ENCODE peak calls at places on chromosomes 11 and 22, in five cellular contexts. J is GM12891, T is K562, Z is H1, F is GM12878. Y is an unnamed sample.

GRCh38 chr22:48811885-48812284 is 1015.8 kb downstream of the BRD1 start:
- DNase-seq in F (no peak), Z (no peak), T (no peak), J (no peak), Y (no peak)

GRCh38 chr11:119774180-119774763 is 45.3 kb upstream of the NECTIN1 start:
- DNase-seq in F (no peak), T (no peak), J (no peak), Z (no peak), Y (no peak)

GRCh38 chr22:41847300-41847699 is 14.4 kb downstream of the SREBF2 start:
- DNase-seq in Z (no peak), T (no peak), F (no peak), J (no peak), Y (no peak)

GRCh38 chr11:86741489-86742435 is 58.6 kb upstream of the PRSS23 start:
- DNase-seq in T (no peak), F (no peak), J (no peak), Z (no peak), Y (no peak)

GRCh38 chr11:18789942-18790341 is 1.7 kb downstream of the PTPN5 start:
- DNase-seq in F (no peak), J (no peak), Z (no peak), T (no peak), Y (no peak)

GRCh38 chr11:57310630-57311086 is 14.1 kb downstream of the TNKS1BP1 start:
- DNase-seq in T (no peak), F (no peak), J (no peak), Z (no peak), Y (no peak)

GRCh38 chr11:32149748-32150147 is 58.9 kb downstream of the RCN1 start:
- DNase-seq in J (no peak), F (no peak), Z (no peak), T (no peak), Y (no peak)

GRCh38 chr11:61056566-61056965 is 45.7 kb upstream of the CD5 start:
- DNase-seq in J (no peak), T (no peak), F (peak), Z (no peak), Y (no peak)

GRCh38 chr11:44589301-44589700 is 23.8 kb downstream of the CD82 start:
- DNase-seq in T (no peak), F (no peak), J (no peak), Z (no peak), Y (no peak)

GRCh38 chr11:47071871-47072270 is 104.8 kb downstream of the ARFGAP2 start:
- DNase-seq in F (no peak), Z (no peak), T (no peak), J (no peak), Y (no peak)

GRCh38 chr11:65555693-65556231 is 2.4 kb downstream of the LTBP3 start:
- DNase-seq in T (no peak), F (no peak), Z (no peak), J (no peak), Y (no peak)

GRCh38 chr22:50009765-50010675 is 2.5 kb downstream of the IL17REL start:
- DNase-seq in F (no peak), J (no peak), Z (no peak), T (no peak), Y (peak)

GRCh38 chr22:50683994-50684371 is 11.4 kb downstream of the SHANK3 start:
- DNase-seq in Z (no peak), T (no peak), J (peak), F (no peak), Y (peak)

GRCh38 chr11:107102692-107103463 is 84.6 kb upstream of the GUCY1A2 start:
- DNase-seq in Z (no peak), F (no peak), T (no peak), J (no peak), Y (no peak)

GRCh38 chr11:66491315-66491935 is 11.2 kb downstream of the DPP3 start:
- DNase-seq in Z (no peak), J (no peak), F (no peak), T (no peak), Y (no peak)

DNA sequence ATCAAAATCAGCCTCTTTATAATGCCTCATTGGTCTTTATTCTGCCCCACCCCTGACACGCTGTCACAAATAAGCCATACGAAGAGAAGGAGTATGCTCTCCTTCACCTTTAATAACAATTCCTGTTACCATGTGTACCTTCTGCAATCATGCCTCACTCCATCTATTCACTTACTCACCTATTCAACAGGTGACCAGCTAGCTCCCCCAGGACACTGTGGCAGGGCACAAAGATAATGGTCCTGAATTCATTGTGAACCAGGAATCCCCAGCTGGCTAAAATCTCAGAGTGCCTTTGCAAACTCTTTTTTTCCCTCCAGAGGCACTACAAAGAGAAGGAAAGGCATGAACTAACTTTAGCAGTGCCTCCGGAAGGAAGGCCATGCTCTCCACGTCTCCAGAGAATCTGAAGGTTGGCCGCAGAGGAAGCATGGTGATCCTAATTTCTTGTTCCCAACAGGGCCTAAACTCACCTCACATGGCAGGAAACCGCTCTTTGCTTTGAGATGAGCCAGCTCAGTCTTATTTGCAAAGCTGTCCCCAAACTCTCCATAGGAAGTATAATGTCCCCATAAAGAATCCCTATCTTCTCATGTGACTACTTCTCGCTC is 590.3 kb downstream of the BUD13 start:
- DNase-seq in F (no peak), T (no peak), Z (no peak), J (no peak), Y (no peak)
- TF ChIP-seq POLR2A in F (no peak), T (no peak), Z (no peak), J (no peak), Y (no peak)

GRCh38 chr11:73280606-73281005 is 8.5 kb downstream of the P2RY6 start:
- DNase-seq in F (no peak), T (no peak), Z (no peak), J (no peak), Y (no peak)
- TF ChIP-seq TAF1 in F (no peak), T (no peak), Z (no peak), J (no peak), Y (no peak)

DNA sequence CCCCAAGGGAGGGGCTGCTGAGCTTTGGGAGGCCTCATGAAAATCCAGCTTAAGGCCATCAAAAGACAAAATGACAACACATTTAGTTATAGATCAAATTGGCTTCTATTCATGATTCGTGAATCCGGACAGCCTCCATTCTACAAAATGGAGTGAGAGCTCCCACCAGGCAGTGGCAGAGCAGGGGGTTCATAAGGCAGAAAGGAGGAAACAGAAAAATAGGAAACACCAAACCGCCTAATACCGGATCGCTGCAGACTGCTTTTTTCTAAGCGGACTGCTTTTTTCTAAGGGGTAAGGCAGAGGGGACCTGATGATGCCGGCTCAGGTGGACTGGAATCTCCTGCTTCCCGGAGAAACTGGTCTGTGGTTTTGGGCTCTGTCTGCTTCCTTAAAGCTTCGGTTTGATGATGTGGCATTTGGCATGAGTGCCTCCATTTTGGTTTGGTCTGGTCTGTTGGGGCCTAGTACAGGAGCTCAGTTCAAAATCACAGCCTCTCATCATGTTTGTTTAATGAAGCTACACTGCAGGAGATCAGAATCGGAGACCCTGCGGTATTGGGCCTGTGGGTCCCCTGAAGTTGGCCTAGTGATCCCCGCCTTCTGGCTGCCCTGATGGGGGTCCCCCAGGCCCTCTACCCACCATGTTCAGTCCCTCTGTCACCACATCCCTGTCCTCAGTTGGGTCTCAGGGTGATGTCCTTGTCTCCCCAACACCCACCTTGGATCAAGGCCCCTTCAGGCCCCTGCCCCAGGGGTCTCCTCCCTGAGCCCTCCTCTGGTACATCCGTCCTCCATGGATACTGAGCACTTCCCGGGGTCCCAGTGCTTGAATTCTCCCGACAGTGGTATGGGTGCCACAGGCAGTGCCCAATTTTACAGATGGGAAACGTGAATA is 1.2 kb downstream of the ALDH3B1 start:
- DNase-seq in J (no peak), Z (no peak), T (no peak), F (no peak), Y (no peak)
- TF ChIP-seq POLR2A in J (no peak), Z (no peak), T (no peak), F (no peak), Y (no peak)

GRCh38 chr11:40388097-40388818 is 1071.2 kb downstream of the LRRC4C start:
- DNase-seq in Z (no peak), J (no peak), F (no peak), T (no peak), Y (no peak)
- TF ChIP-seq TAF1 in Z (no peak), J (no peak), F (no peak), T (no peak), Y (no peak)

DNA sequence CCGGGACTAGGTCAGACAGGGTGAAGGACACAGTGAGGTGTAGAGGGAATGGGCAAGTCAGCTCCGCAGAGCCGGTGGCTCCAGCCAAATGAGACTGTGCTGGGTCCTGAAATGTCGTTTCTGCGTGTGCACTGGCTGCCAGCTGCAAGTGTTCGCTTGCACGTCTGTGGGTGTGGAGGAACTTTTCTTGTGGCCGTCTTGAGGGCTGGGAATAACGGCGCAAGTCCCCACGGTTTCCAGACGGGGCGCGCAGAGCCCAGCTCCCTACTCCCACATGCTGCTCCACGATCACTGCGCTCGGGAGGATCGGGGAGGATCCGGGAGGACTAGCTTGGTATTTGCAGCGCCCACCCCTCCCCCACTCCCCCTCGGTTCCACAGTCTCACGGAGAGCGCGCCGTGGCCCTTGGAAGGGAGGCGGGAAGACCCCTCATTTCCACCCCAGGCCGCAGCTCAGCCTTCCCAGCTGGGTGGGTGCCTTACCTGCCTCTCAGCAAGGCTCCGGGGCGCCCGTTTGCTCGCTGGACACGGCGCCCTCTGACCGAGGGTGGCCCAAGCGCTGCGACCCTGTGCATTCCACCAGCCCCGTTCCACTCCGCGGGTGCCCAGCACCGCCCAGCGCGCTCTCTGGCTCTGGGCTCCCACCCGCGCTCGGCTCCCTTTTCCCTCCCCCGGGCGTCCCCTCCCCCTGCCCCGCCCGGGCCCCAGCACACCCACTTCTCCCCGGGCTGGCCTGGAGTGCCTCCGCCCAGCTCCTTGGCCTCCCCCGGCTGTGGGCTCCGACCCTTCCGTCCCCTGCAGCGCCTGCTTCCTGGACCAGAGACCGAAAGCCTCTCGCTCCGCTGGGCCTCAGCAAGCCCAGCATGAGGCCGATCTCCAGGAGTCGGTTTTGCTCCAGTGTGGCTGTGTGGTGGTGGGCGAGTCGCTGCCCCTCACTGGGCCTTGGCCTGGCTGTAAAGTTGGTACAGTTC is at the start of gene KCNE3:
- DNase-seq in T (peak), Z (no peak), J (no peak), F (no peak), Y (no peak)
- TF ChIP-seq POLR2A in T (no peak), Z (no peak), J (no peak), F (no peak), Y (no peak)

GRCh38 chr11:134477486-134477885 is 65.4 kb upstream of the B3GAT1 start:
- DNase-seq in T (no peak), F (no peak), J (no peak), Z (no peak), Y (no peak)

GRCh38 chr11:134479206-134479955 is 67.3 kb upstream of the B3GAT1 start:
- DNase-seq in F (no peak), J (no peak), T (no peak), Z (no peak), Y (no peak)

GRCh38 chr11:134478176-134478575 is 66.1 kb upstream of the B3GAT1 start:
- DNase-seq in Z (no peak), T (no peak), J (no peak), F (no peak), Y (no peak)

GRCh38 chr11:134480129-134480652 is 68.1 kb upstream of the B3GAT1 start:
- DNase-seq in T (no peak), F (no peak), Z (no peak), J (no peak), Y (no peak)

GRCh38 chr11:134478611-134479010 is 66.6 kb upstream of the B3GAT1 start:
- DNase-seq in J (no peak), T (no peak), F (no peak), Z (no peak), Y (no peak)
- TF ChIP-seq TAF1 in J (no peak), T (no peak), F (no peak), Z (no peak), Y (no peak)

GRCh38 chr22:46008291-46008690 is 31.3 kb upstream of the WNT7B start:
- DNase-seq in J (no peak), F (no peak), Z (no peak), T (no peak), Y (no peak)

GRCh38 chr22:46007848-46008261 is 30.9 kb upstream of the WNT7B start:
- DNase-seq in T (no peak), F (no peak), Z (no peak), J (no peak), Y (no peak)

GRCh38 chr22:46006379-46007002 is 29.5 kb upstream of the WNT7B start:
- DNase-seq in J (peak), T (peak), Z (peak), F (no peak), Y (peak)

GRCh38 chr22:46008836-46009596 is 32.1 kb upstream of the WNT7B start:
- DNase-seq in F (no peak), Z (no peak), J (no peak), T (no peak), Y (no peak)

DNA sequence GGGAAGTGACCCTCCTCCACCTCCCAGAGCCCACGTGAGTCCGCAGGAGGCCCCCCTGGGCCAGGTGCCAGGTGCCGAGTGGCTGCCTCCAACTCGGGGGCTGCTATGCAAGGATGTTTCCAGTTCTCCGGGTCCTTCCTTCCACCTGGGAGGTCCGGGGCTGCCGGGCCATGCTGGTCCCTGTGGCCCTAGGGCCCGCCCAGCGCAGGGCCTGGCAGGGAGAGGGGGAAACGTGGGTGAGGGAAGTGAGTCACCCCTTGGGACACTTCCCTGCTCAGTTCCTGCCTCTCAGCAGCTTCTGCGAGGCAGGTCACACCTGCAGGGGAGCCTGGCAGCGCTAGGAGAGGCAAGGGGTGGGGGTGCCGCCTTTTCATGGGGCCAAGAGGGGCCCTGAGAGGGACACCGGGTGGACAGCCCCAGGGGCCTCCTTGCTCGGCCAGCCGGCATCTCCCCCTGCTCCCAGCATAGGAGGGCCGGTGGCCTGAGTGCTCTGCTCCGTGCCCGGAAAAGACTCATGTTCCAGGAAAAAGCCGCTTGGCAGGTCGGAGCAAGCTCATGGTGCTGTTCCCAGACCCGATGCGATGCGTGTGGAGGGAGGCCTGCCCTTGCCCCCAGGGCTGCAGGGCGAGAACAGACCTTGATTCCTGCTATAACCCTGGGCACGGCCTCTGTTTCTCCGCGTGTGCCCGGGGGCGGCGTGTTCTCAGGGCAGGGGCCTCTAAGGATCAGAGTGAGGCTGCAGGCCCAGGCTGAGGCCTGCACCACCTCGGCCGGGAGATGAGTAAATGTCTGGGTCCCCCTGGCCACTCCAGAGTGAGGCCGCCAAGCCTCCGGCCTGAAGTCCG is 30.3 kb upstream of the WNT7B start:
- DNase-seq in J (no peak), Z (no peak), F (no peak), T (no peak), Y (no peak)
- TF ChIP-seq POLR2A in J (no peak), Z (no peak), F (no peak), T (no peak), Y (no peak)

GRCh38 chr11:1293619-1294015 is 15.8 kb downstream of the TOLLIP start:
- DNase-seq in Z (no peak), J (no peak), F (no peak), T (no peak), Y (no peak)
- TF ChIP-seq TAF1 in Z (no peak), J (no peak), F (no peak), T (no peak), Y (no peak)

GRCh38 chr11:8809185-8809584 is 101.8 kb upstream of the AKIP1 start:
- DNase-seq in F (no peak), J (no peak), Z (no peak), T (no peak), Y (no peak)

GRCh38 chr11:8809605-8810272 is 101.2 kb upstream of the AKIP1 start:
- DNase-seq in Z (no peak), F (no peak), J (no peak), T (no peak), Y (no peak)

GRCh38 chr11:8806974-8807373 is 104.0 kb upstream of the AKIP1 start:
- DNase-seq in J (no peak), Z (no peak), F (no peak), T (no peak), Y (no peak)

GRCh38 chr11:8808226-8808585 is 102.8 kb upstream of the AKIP1 start:
- DNase-seq in Z (no peak), J (no peak), T (no peak), F (no peak), Y (no peak)

GRCh38 chr11:8807544-8808225 is 103.3 kb upstream of the AKIP1 start:
- DNase-seq in T (no peak), Z (no peak), J (no peak), F (no peak), Y (no peak)
- TF ChIP-seq POLR2A in T (no peak), Z (no peak), J (no peak), F (no peak), Y (no peak)